ENCODE peak calls at places on chromosomes 13 and 19, in ten cellular contexts. I is H9, C is heart right ventricle, Z is ascending aorta, D is adrenal gland, V is body of pancreas, B is HCT116, L is GM23338, G is IMR-90, O is PC-9. Q is an unnamed sample.

GRCh38 chr13:91326156-91326555 is 21.3 kb upstream of the MIR17HG start:
- DNase-seq in I (no peak), C (no peak), Z (no peak), D (no peak), V (no peak), B (no peak), L (no peak), G (no peak), O (no peak), Q (no peak)

GRCh38 chr13:36057041-36057440 is 74.1 kb downstream of the DCLK1 start:
- DNase-seq in I (no peak), C (no peak), Z (no peak), D (no peak), V (no peak), B (no peak), L (peak), G (no peak), O (no peak), Q (no peak)

GRCh38 chr13:30148171-30148754 is 159.1 kb downstream of the KATNAL1 start:
- DNase-seq in I (no peak), C (no peak), Z (no peak), D (no peak), V (no peak), B (no peak), L (no peak), G (no peak), O (no peak), Q (no peak)

GRCh38 chr13:20702945-20703784 is at the start of gene IL17D:
- DNase-seq in I (no peak), C (no peak), Z (no peak), D (no peak), V (peak), B (no peak), L (peak), G (no peak), O (peak), Q (peak)

GRCh38 chr13:26946675-26947342 is 186.2 kb upstream of the GPR12 start:
- DNase-seq in I (no peak), C (no peak), Z (no peak), D (no peak), V (no peak), B (peak), L (peak), G (peak), O (peak), Q (no peak)

GRCh38 chr19:3586124-3586626 is 897 bp downstream of the GIPC3 start:
- DNase-seq in I (peak), C (no peak), Z (no peak), D (no peak), V (no peak), B (no peak), L (peak), G (no peak), O (no peak), Q (no peak)

GRCh38 chr19:43446746-43447489 is 18.5 kb downstream of the LYPD3 start:
- DNase-seq in I (peak), C (peak), Z (peak), D (peak), V (peak), B (peak), L (peak), G (peak), O (peak), Q (peak)

GRCh38 chr19:13847033-13847899 is 29.7 kb upstream of the NANOS3 start:
- DNase-seq in I (peak), C (peak), Z (peak), D (peak), V (peak), B (peak), L (peak), G (peak), O (peak), Q (peak)

GRCh38 chr13:58619396-58620113 is 988.0 kb downstream of the PCDH17 start:
- DNase-seq in I (no peak), C (no peak), Z (no peak), D (no peak), V (no peak), B (no peak), L (no peak), G (no peak), O (no peak), Q (no peak)

GRCh38 chr19:530133-531008 is 1.2 kb upstream of the CDC34 start:
- DNase-seq in I (no peak), C (no peak), Z (no peak), D (no peak), V (no peak), B (no peak), L (no peak), G (no peak), O (no peak), Q (no peak)

GRCh38 chr13:81686877-81687276 is 1346.0 kb upstream of the SPRY2 start:
- DNase-seq in I (no peak), C (no peak), Z (no peak), D (peak), V (no peak), B (no peak), L (no peak), G (no peak), O (no peak), Q (no peak)

DNA sequence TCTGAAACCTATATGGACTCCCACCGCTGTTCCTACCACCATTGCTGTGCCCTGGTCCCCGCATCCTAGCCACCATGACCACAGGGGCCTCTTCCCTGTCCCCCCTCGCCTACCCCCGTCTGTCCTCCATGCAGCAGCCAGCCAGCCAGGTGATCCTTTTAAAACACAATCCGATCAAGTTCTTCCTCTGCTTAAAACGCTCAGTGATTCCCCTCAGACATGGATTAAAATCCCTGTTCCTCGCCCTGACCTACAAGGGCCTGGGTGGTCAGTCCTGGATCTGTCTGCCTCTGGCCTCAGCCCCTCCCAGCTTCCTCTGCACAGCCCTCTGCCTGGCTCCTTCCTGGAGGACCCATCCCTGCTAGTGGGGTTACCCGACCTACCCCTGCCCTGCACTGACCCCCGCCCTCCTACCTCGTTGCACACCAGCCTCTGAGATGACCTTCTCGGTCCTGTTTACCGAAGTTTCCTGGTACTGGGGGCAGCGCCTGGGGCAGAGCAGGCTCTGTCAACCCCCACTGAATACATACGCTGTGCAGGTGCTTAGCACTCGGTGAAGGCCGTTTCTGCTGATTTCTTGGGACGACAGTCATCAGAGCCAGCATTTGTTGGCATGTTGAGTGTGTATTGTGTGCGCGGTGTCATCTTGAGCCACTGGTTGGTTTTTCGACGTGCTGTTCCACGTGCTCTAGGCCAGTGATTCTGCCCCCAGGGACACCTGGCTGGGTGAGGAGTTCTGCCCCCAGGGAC is 14.7 kb upstream of the LENG8 start:
- DNase-seq in I (no peak), C (no peak), Z (no peak), D (no peak), V (peak), B (no peak), L (peak), G (no peak), O (no peak), Q (no peak)
- H3K27ac ChIP-seq in I (no peak), C (no peak), Z (no peak), D (no peak), V (peak), B (no peak), L (no peak), G (no peak), O (peak), Q (peak)

GRCh38 chr19:38063921-38064320 is 156.9 kb downstream of the SIPA1L3 start:
- DNase-seq in I (no peak), C (no peak), Z (no peak), D (no peak), V (no peak), B (no peak), L (no peak), G (no peak), O (no peak), Q (no peak)
- H3K27ac ChIP-seq in I (no peak), C (no peak), Z (no peak), D (no peak), V (peak), B (no peak), L (no peak), G (no peak), O (no peak), Q (no peak)

DNA sequence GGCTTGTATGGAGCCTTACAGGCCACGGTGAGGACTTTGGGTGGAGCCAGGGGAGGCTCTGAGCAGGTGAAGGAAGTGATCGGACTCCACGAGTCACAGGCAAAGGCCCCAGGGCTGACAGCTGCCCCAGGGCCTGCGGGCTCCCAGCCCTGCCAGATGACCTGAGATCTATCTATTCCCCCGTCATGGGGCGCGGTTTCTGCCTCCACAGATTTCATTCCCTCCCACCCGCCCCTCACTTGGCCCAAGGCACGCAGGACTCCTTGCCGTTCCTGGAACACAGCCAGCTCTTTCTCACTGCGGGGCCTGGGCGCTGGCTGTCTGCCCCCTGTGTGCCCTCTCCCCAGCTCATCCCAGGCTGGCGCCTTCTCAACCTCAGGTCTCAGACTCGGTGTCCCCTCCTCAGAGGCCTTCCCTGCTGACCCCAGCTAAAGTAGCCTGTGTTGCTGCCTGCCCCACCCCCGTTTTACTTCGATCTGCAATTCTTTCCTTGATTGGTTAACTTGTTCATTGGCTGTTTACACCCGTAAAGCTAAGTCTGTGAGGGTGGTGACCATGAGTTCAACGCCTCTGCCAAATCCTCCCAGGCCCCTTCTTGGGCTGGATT is 13.9 kb upstream of the PAK4 start:
- DNase-seq in I (no peak), C (no peak), Z (no peak), D (no peak), V (peak), B (no peak), L (no peak), G (no peak), O (peak), Q (no peak)
- H3K27ac ChIP-seq in I (no peak), C (no peak), Z (no peak), D (peak), V (peak), B (peak), L (no peak), G (no peak), O (peak), Q (no peak)

DNA sequence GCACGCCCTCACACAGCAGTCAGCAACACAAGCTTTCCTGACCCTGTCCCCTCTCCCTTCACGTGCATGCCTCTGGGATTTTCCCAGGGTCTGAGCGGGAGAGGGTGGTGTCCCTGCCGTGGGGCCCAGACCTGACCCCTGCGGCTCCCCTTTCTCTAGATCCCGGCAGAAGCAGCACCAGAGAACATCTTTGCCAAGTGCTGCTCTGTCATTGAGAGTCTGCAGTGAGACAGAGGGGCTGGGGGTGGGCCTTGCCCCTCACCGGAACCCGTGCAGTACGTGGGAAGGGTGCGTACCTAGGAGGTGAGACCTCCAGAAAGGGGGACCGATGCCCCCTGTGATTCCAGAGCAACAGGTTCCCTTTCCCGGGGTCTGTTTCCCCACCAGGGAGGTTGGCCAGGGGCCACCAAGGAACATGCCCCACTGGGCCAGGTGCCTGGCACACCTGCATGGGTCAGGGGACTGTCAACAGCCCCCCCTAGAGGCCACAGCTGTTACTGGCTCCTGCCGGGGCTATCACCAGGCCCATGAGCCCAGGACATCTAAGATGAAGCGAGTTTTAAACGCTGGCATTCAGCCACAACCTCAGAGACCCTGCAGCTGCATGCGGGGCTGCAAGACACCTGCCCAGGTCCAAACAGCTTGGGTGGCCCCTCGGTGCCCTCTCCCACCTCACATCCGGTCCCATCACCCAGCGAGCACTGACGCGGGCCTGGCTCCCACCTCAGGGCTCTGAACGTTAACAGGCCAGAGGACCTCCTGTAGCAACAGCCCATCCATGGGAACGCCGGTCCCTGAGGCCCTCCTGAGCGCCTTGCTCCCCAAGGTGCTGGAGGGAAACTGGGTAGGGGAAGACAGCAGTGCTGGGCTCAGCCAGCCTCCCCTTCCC is 12.3 kb downstream of the KHSRP start:
- DNase-seq in I (peak), C (no peak), Z (no peak), D (no peak), V (peak), B (peak), L (peak), G (no peak), O (no peak), Q (no peak)
- H3K27ac ChIP-seq in I (no peak), C (peak), Z (no peak), D (no peak), V (no peak), B (no peak), L (peak), G (no peak), O (no peak), Q (no peak)

DNA sequence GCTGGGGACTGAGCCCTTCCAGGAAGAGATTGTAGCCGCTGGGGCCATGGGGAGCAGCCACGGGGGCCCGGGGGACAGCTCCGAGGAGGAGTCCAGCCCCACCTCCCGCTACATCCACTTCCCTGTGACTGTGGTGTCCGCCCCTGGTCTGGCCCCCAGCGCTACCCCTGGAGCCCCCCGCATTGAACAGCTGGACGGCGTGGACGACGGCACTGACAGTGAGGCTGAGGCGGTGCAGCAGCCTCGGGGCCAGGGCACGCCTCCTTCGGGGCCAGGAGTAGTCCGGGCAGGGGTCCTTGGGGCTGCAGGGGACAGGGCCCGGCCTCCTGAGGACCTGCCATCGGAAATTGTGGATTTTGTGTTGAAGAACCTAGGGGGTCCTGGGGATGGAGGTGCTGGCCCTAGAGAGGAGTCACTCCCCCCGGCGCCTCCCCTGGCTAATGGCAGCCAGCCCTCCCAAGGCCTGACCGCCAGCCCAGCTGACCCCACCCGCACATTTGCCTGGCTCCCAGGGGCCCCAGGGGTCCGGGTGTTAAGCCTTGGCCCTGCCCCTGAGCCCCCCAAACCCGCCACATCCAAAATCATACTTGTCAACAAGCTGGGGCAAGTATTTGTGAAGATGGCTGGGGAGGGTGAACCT is 9.6 kb downstream of the IGFLR1 start:
- DNase-seq in I (no peak), C (no peak), Z (no peak), D (no peak), V (no peak), B (no peak), L (no peak), G (no peak), O (no peak), Q (no peak)
- H3K27ac ChIP-seq in I (no peak), C (no peak), Z (no peak), D (no peak), V (no peak), B (no peak), L (no peak), G (no peak), O (no peak), Q (no peak)

Q was measured in caudate nucleus.